ENCODE peak calls at places on chromosomes 16 and 17, in six cellular contexts. B is HepG2, D is K562, R is H1, C is GM12878, V is GM12891. J is an unnamed sample.

GRCh38 chr16:18803569-18804462 is 2.5 kb upstream of the ARL6IP1 start:
- DNase-seq in B (no peak), D (no peak), C (no peak), R (no peak), V (no peak), J (no peak)

GRCh38 chr17:82217120-82217529 is 4.5 kb upstream of the CCDC57 start:
- DNase-seq in V (no peak), C (no peak), B (no peak), R (no peak), D (no peak), J (no peak)

GRCh38 chr16:89924298-89924924 is 1.3 kb downstream of the TUBB3 start:
- DNase-seq in R (peak), V (no peak), B (peak), C (no peak), D (peak), J (no peak)

GRCh38 chr17:57834146-57834741 is 15.6 kb downstream of the MRPS23 start:
- DNase-seq in C (no peak), V (no peak), B (no peak), D (no peak), R (peak), J (no peak)

GRCh38 chr16:17944345-17944744 is 392.2 kb downstream of the NPIPA8 start:
- DNase-seq in C (no peak), B (no peak), V (no peak), D (no peak), R (no peak), J (no peak)

GRCh38 chr17:2962729-2963128 is 100.7 kb downstream of the OR1D5 start:
- DNase-seq in D (no peak), R (no peak), C (no peak), V (no peak), B (no peak), J (no peak)

GRCh38 chr17:34517406-34517805 is 62.0 kb upstream of the TMEM132E start:
- DNase-seq in B (no peak), D (no peak), C (no peak), R (no peak), V (no peak), J (no peak)

GRCh38 chr17:20091161-20092029 is 82.2 kb downstream of the SPECC1 start:
- DNase-seq in C (no peak), R (no peak), B (no peak), D (no peak), V (no peak), J (no peak)

GRCh38 chr17:20206068-20206467 is 196.9 kb downstream of the SPECC1 start:
- DNase-seq in B (no peak), R (no peak), V (no peak), D (peak), C (no peak), J (no peak)

GRCh38 chr17:47286198-47286914 is 32.7 kb downstream of the ITGB3 start:
- DNase-seq in D (no peak), C (peak), R (no peak), V (no peak), B (no peak), J (peak)

GRCh38 chr17:21278304-21279197 is 6.0 kb upstream of the MAP2K3 start:
- DNase-seq in B (no peak), R (no peak), D (no peak), C (no peak), V (no peak), J (no peak)

GRCh38 chr16:70700101-70701020 is 14.5 kb upstream of the MTSS2 start:
- DNase-seq in V (no peak), C (no peak), D (no peak), B (no peak), R (no peak), J (no peak)

GRCh38 chr16:64417711-64418227 is 704.1 kb downstream of the CDH11 start:
- DNase-seq in R (no peak), B (no peak), V (no peak), C (no peak), D (no peak), J (no peak)

GRCh38 chr17:17783121-17783824 is 53.5 kb downstream of the SREBF1 start:
- DNase-seq in C (peak), V (peak), R (peak), D (peak), B (no peak), J (no peak)

GRCh38 chr17:62804822-62805221 is 3.3 kb downstream of the MARCHF10 start:
- DNase-seq in C (no peak), B (no peak), D (no peak), R (no peak), V (no peak), J (no peak)

GRCh38 chr17:78529871-78530670 is 47.1 kb downstream of the DNAH17 start:
- DNase-seq in C (no peak), V (no peak), R (no peak), B (no peak), D (no peak), J (no peak)

GRCh38 chr17:40364121-40364861 is at the start of gene GJD3:
- DNase-seq in B (no peak), D (peak), C (no peak), R (no peak), V (no peak), J (peak)

GRCh38 chr17:57602896-57603295 is 142.2 kb downstream of the CCDC182 start:
- DNase-seq in B (no peak), V (no peak), D (no peak), R (no peak), C (no peak), J (no peak)

GRCh38 chr16:3471518-3472176 is 23.6 kb downstream of the C16orf90 start:
- DNase-seq in C (no peak), D (no peak), R (no peak), V (no peak), B (no peak), J (no peak)

GRCh38 chr17:15039366-15039765 is 225.8 kb downstream of the PMP22 start:
- DNase-seq in C (no peak), R (no peak), D (no peak), B (no peak), V (no peak), J (no peak)

GRCh38 chr16:83681421-83681820 is 126.4 kb upstream of the HSBP1 start:
- DNase-seq in R (no peak), C (no peak), B (no peak), D (no peak), V (no peak), J (no peak)

GRCh38 chr16:75070055-75070841 is 46.3 kb downstream of the LDHD start:
- DNase-seq in D (no peak), C (no peak), V (no peak), B (peak), R (no peak), J (no peak)

GRCh38 chr16:12257926-12258561 is 281.5 kb downstream of the SNX29 start:
- DNase-seq in B (peak), R (no peak), C (no peak), V (no peak), D (peak), J (no peak)

GRCh38 chr17:40538019-40538935 is 27.0 kb downstream of the CCR7 start:
- DNase-seq in B (no peak), D (no peak), C (no peak), R (no peak), V (no peak), J (no peak)

GRCh38 chr16:64858076-64858475 is 263.8 kb downstream of the CDH11 start:
- DNase-seq in D (no peak), B (no peak), C (no peak), V (no peak), R (no peak), J (no peak)

GRCh38 chr16:12613131-12613991 is 190.3 kb downstream of the CPPED1 start:
- DNase-seq in B (peak), R (peak), C (peak), D (peak), V (no peak), J (no peak)

GRCh38 chr16:69179255-69180010 is 7.5 kb upstream of the SNTB2 start:
- DNase-seq in V (no peak), C (no peak), D (no peak), R (no peak), B (peak), J (no peak)

GRCh38 chr17:44192750-44193149 is 6.0 kb downstream of the TMUB2 start:
- DNase-seq in R (no peak), C (no peak), V (no peak), B (no peak), D (no peak), J (no peak)

GRCh38 chr17:3724373-3725077 is 822 bp downstream of the HASPIN start:
- DNase-seq in C (no peak), V (no peak), R (no peak), D (no peak), B (no peak), J (no peak)

GRCh38 chr16:67652578-67653130 is 7.4 kb downstream of the ACD start:
- DNase-seq in D (peak), R (no peak), V (no peak), C (no peak), B (no peak), J (no peak)

GRCh38 chr16:55567382-55567781 is 898 bp downstream of the CAPNS2 start:
- DNase-seq in V (no peak), D (no peak), B (no peak), R (no peak), C (no peak), J (no peak)

GRCh38 chr17:78315355-78316114 is 44.3 kb downstream of the SOCS3 start:
- DNase-seq in V (no peak), R (peak), B (peak), C (peak), D (peak), J (peak)

GRCh38 chr17:67311551-67311950 is 54.8 kb downstream of the PSMD12 start:
- DNase-seq in D (no peak), C (no peak), B (no peak), V (no peak), R (no peak), J (no peak)

GRCh38 chr17:20733923-20734322 is 154.4 kb downstream of the CDRT15L2 start:
- DNase-seq in B (no peak), V (no peak), C (no peak), D (no peak), R (no peak), J (no peak)

GRCh38 chr16:969508-970378 is 1.0 kb downstream of the LMF1 start:
- DNase-seq in C (no peak), R (no peak), B (no peak), D (no peak), V (peak), J (no peak)

GRCh38 chr16:63481060-63481459 is 1444.8 kb upstream of the CDH8 start:
- DNase-seq in D (no peak), V (no peak), R (no peak), B (no peak), C (no peak), J (no peak)

GRCh38 chr16:79402920-79403319 is 197.6 kb downstream of the MAF start:
- DNase-seq in V (no peak), C (no peak), B (no peak), R (no peak), D (no peak), J (no peak)

GRCh38 chr16:49537924-49538455 is 164.4 kb downstream of the C16orf78 start:
- DNase-seq in B (no peak), D (no peak), C (no peak), R (no peak), V (no peak), J (no peak)

GRCh38 chr16:15739449-15739848 is 89.4 kb downstream of the NDE1 start:
- DNase-seq in C (no peak), V (no peak), D (no peak), B (no peak), R (no peak), J (no peak)

GRCh38 chr16:15739940-15740339 is 89.9 kb downstream of the NDE1 start:
- DNase-seq in D (no peak), R (no peak), C (no peak), V (no peak), B (no peak), J (no peak)

GRCh38 chr16:15735610-15736009 is 85.6 kb downstream of the NDE1 start:
- DNase-seq in D (no peak), B (no peak), V (no peak), C (no peak), R (no peak), J (no peak)

GRCh38 chr16:15736529-15736928 is 86.5 kb downstream of the NDE1 start:
- DNase-seq in R (no peak), V (no peak), D (no peak), B (no peak), C (no peak), J (no peak)

GRCh38 chr16:15737140-15737644 is 87.1 kb downstream of the NDE1 start:
- DNase-seq in R (no peak), B (no peak), D (no peak), V (no peak), C (no peak), J (no peak)
- TF ChIP-seq POLR2A in R (no peak), B (no peak), D (no peak), V (no peak), C (no peak), J (no peak)

DNA sequence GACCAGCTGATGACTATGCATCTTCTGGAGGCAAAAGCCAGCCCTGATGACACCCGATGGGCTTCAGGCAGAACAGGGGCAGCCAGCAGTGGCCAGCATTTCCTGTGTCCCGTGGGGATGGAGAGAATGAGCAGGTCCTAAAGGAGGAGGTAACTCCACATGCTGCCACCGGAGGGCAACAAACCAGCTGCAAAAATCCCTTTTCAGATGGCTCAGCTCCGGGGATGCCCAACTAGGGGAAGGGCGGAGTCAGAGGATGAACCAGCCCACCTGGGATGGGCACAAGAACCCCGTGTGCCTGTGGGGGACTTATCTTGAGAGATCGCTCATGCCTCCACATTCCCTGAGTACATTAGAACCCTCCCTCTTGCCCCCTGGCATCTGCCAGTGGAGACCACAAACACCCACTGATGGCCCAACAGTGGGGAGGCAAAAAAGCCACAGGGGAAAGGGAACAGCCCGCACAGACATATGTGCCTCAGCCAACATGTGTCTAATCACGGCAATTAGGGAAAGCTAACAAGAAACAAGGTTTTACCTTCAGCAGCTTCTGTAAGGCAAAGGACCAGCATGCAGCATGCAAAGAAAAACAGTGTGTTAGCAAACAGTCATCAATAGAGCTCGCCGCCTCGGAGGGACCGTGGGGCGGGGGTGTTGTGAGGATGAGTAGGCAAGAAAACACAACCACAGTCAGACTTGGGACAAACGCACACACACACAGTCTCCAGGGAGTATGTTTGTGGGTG is 64.1 kb downstream of the MYO18A start:
- DNase-seq in D (peak), R (peak), C (no peak), V (peak), B (peak), J (no peak)
- TF ChIP-seq TAF1 in D (no peak), R (no peak), C (no peak), V (no peak), B (no peak), J (no peak)

GRCh38 chr16:8696880-8697279 is 22.5 kb downstream of the ABAT start:
- DNase-seq in R (no peak), V (no peak), B (no peak), D (no peak), C (no peak), J (no peak)
- TF ChIP-seq POLR2AphosphoS5 in R (no peak), V (no peak), B (no peak), D (no peak), C (no peak), J (no peak)

GRCh38 chr17:75848523-75849303 is 4.5 kb upstream of the UNC13D start:
- DNase-seq in B (peak), D (peak), R (peak), C (no peak), V (peak), J (no peak)

GRCh38 chr17:75849724-75850123 is 5.4 kb downstream of the WBP2 start:
- DNase-seq in R (no peak), B (no peak), D (peak), V (no peak), C (no peak), J (no peak)

GRCh38 chr17:75847595-75848522 is 3.7 kb upstream of the UNC13D start:
- DNase-seq in V (no peak), R (no peak), D (no peak), C (no peak), B (no peak), J (no peak)

GRCh38 chr17:75850928-75851692 is 4.0 kb downstream of the WBP2 start:
- DNase-seq in D (no peak), R (no peak), B (no peak), C (no peak), V (no peak), J (no peak)

GRCh38 chr17:75849304-75849695 is 5.1 kb upstream of the UNC13D start:
- DNase-seq in C (no peak), D (peak), R (no peak), V (no peak), B (no peak), J (no peak)
- TF ChIP-seq POLR2A in C (no peak), D (no peak), R (no peak), V (no peak), B (no peak), J (no peak)

DNA sequence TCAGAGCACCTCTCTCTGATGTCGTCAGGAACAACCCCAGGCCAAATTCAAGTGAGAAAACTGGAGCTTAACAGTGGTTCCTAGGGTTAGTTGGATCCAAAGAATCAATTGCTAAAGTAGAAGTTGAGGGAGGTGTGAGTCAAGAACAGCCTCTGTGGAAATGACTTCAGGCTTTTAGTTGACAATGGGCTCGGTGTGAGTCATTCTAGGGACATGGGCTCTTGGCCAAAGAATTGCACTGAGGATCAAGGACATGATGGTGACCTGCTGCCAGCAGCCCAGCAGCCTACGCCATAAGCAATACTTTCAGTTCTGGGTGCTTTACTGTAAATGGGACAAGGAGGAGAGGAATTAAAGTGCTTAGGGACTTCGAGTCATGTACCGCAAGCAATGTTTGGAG is 32.1 kb upstream of the SMURF2 start:
- DNase-seq in C (no peak), D (no peak), B (peak), V (no peak), R (no peak), J (no peak)
- TF ChIP-seq TAF1 in C (no peak), D (no peak), B (no peak), V (no peak), R (no peak), J (no peak)

DNA sequence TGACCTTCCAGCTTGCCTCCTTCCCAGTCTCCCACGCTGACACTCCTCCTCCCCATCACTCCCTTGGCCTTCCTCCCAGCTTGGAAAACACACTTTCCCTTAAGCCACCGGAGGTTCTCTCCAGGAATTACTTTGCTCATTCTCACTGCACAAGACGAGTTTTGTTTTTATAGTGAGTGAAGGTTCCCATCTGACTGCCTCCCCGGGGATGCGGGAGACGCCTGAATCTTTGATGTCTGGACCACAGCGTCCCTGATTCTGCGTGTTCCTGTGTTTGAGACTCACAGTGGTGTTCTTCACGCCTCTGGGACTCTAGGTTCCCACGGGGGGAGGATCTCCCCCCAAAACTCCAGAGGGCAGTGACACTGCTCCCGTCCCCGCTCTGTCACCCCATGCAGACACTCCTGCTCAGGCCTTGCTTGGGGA is 2.0 kb downstream of the DNAI2 start:
- DNase-seq in R (no peak), D (no peak), B (no peak), V (no peak), C (no peak), J (no peak)
- TF ChIP-seq POLR2AphosphoS5 in R (no peak), D (no peak), B (no peak), V (no peak), C (no peak), J (no peak)

GRCh38 chr17:42310281-42311156 is 22.2 kb downstream of the STAT5A start:
- DNase-seq in V (no peak), B (no peak), C (no peak), R (no peak), D (no peak), J (no peak)

GRCh38 chr17:42312285-42313130 is 24.2 kb downstream of the STAT5A start:
- DNase-seq in C (no peak), D (peak), B (peak), R (no peak), V (peak), J (peak)

GRCh38 chr17:42313389-42313772 is 25.1 kb downstream of the STAT5A start:
- DNase-seq in C (no peak), V (no peak), R (no peak), B (no peak), D (no peak), J (no peak)

GRCh38 chr17:42312035-42312284 is 23.7 kb downstream of the STAT5A start:
- DNase-seq in C (no peak), R (no peak), D (no peak), B (no peak), V (no peak), J (no peak)

DNA sequence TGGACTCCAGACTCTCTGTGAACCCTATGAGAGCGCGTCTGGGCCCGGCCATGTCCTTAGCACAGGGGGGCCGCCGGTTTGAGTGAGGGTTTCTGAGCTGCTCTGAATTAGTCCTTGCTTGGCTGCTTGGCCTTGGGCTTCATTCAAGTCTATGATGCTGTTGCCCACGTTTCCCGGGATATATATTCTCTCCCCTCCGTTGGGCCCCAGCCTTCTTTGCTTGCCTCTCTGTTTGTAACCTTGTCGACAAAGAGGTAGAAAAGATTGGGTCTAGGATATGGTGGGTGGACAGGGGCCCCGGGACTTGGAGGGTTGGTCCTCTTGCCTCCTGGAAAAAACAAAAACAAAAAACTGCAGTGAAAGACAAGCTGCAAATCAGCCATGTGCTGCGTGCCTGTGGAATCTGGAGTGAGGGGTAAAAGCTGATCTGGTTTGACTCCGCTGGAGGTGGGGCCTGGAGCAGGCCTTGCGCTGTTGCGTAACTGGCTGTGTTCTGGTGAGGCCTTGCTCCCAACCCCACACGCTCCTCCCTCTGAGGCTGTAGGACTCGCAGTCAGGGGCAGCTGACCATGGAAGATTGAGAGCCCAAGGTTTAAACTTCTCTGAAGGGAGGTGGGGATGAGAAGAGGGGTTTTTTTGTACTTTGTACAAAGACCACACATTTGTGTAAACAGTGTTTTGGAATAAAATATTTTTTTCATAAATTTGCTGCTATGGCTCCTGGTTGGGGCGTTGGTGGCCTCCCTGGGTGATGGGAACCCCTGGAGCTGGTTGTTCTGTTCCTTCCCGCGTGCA is 23.1 kb downstream of the STAT5A start:
- DNase-seq in B (peak), V (no peak), R (no peak), D (peak), C (no peak), J (no peak)
- TF ChIP-seq POLR2A in B (peak), V (peak), R (no peak), D (peak), C (peak), J (no peak)

J was measured in GM12892.